ENCODE peak calls at places on chromosomes 16 and 17, in nine cellular contexts. R is uterus, M is NT2/D1, T is mucosa of descending colon, S is Panc1, J is GM23248, P is Peyer's patch, K is tibial artery, W is heart right ventricle. I is an unnamed sample.

GRCh38 chr17:77666480-77666879 is 292.0 kb upstream of the TNRC6C start:
- DNase-seq in R (no peak), T (no peak), K (no peak), W (no peak), P (no peak), S (no peak), J (no peak), M (no peak), I (no peak)

GRCh38 chr16:31351246-31351936 is 3.6 kb upstream of the ITGAX start:
- DNase-seq in R (no peak), S (no peak), P (no peak), K (no peak), T (no peak), M (no peak), W (no peak), J (no peak), I (no peak)

GRCh38 chr16:52547834-52548215 is 882 bp upstream of the TOX3 start:
- DNase-seq in T (no peak), J (no peak), R (no peak), W (no peak), M (no peak), K (no peak), P (no peak), S (no peak), I (no peak)

GRCh38 chr16:14525596-14525995 is 104.5 kb downstream of the PARN start:
- DNase-seq in T (no peak), P (no peak), S (no peak), K (no peak), J (no peak), R (no peak), M (no peak), W (no peak), I (no peak)

GRCh38 chr17:31393749-31394146 is 2.3 kb downstream of the RAB11FIP4 start:
- DNase-seq in T (no peak), P (no peak), J (no peak), S (no peak), M (no peak), R (no peak), K (peak; percentile 45), W (peak; percentile 0), I (no peak)

GRCh38 chr16:13645525-13645924 is 274.4 kb upstream of the ERCC4 start:
- DNase-seq in T (no peak), S (no peak), K (no peak), P (no peak), M (no peak), J (no peak), W (no peak), R (no peak), I (no peak)

GRCh38 chr17:82864721-82865240 is 25.0 kb upstream of the ZNF750 start:
- DNase-seq in T (peak; percentile 56), M (no peak), R (no peak), S (no peak), P (no peak), K (no peak), W (no peak), J (no peak), I (no peak)

GRCh38 chr17:61335845-61336655 is 63.6 kb upstream of the TBX2 start:
- DNase-seq in R (no peak), S (no peak), J (no peak), W (no peak), K (no peak), M (no peak), T (no peak), P (no peak), I (peak; percentile 63)

GRCh38 chr16:79598341-79599181 is 2.0 kb downstream of the MAF start:
- DNase-seq in S (no peak), R (peak; percentile 64), K (peak; percentile 81), W (peak; percentile 55), P (peak; percentile 65), J (peak; percentile 12), T (peak; percentile 70), M (peak; percentile 77), I (peak; percentile 31)

GRCh38 chr17:50955667-50956120 is 89.5 kb upstream of the TOB1 start:
- DNase-seq in J (no peak), W (no peak), P (no peak), R (no peak), M (no peak), S (no peak), T (no peak), K (no peak), I (no peak)

GRCh38 chr16:3849751-3850543 is 30.6 kb downstream of the CREBBP start:
- DNase-seq in W (no peak), K (no peak), S (no peak), M (no peak), R (no peak), J (no peak), T (no peak), P (no peak), I (no peak)

GRCh38 chr17:50903604-50904521 is 37.7 kb upstream of the TOB1 start:
- DNase-seq in T (no peak), S (no peak), J (peak; percentile 43), R (no peak), P (no peak), M (no peak), K (no peak), W (no peak), I (no peak)

GRCh38 chr17:3532106-3532858 is 25.3 kb downstream of the TRPV3 start:
- DNase-seq in J (no peak), M (no peak), T (no peak), W (no peak), P (no peak), K (peak; percentile 51), S (no peak), R (no peak), I (no peak)

GRCh38 chr17:15363702-15364101 is 22.3 kb upstream of the TEKT3 start:
- DNase-seq in S (no peak), P (no peak), R (no peak), K (no peak), T (no peak), J (no peak), M (no peak), W (no peak), I (no peak)

GRCh38 chr17:74280093-74280513 is 6.1 kb downstream of the DNAI2 start:
- DNase-seq in T (peak; percentile 64), R (no peak), W (no peak), P (no peak), K (no peak), M (no peak), J (no peak), S (no peak), I (no peak)

GRCh38 chr17:19787733-19788357 is 39.7 kb upstream of the ALDH3A1 start:
- DNase-seq in K (no peak), T (no peak), J (peak; percentile 32), P (no peak), M (no peak), S (no peak), W (no peak), R (no peak), I (no peak)

GRCh38 chr17:16929281-16929680 is 42.6 kb downstream of the TNFRSF13B start:
- DNase-seq in W (no peak), J (no peak), S (no peak), T (no peak), R (no peak), K (no peak), M (no peak), P (no peak), I (no peak)

GRCh38 chr16:47888142-47888541 is 267.7 kb downstream of the ABCC12 start:
- DNase-seq in S (no peak), J (peak; percentile 43), M (peak; percentile 33), P (no peak), K (no peak), T (no peak), W (no peak), R (no peak), I (peak; percentile 13)

GRCh38 chr17:58531661-58532554 is 17.5 kb upstream of the MTMR4 start:
- DNase-seq in S (no peak), R (peak; percentile 65), T (peak; percentile 60), J (peak; percentile 79), W (peak; percentile 53), K (peak; percentile 80), M (no peak), P (peak; percentile 71), I (no peak)

GRCh38 chr17:59373879-59374495 is 42.5 kb downstream of the YPEL2 start:
- DNase-seq in J (peak; percentile 95), K (peak; percentile 77), S (no peak), M (no peak), P (no peak), R (peak; percentile 30), W (peak; percentile 37), T (no peak), I (no peak)

GRCh38 chr16:70702624-70703023 is 16.8 kb upstream of the MTSS2 start:
- DNase-seq in P (no peak), R (no peak), T (no peak), S (no peak), J (no peak), K (no peak), M (no peak), W (no peak), I (no peak)
- H3K4me1 ChIP-seq in P (no peaks in the 10 kb centered on the region), R (peaks cover 19% of the 10 kb centered on the region), T (peaks cover 6% of the 10 kb centered on the region), S (peaks cover 14% of the 10 kb centered on the region), J (peaks cover 54% of the 10 kb centered on the region), K (peaks cover 100% of the 10 kb centered on the region), M (peaks cover 57% of the 10 kb centered on the region), W (peaks cover 81% of the 10 kb centered on the region), I (peaks cover 68% of the 10 kb centered on the region)

DNA sequence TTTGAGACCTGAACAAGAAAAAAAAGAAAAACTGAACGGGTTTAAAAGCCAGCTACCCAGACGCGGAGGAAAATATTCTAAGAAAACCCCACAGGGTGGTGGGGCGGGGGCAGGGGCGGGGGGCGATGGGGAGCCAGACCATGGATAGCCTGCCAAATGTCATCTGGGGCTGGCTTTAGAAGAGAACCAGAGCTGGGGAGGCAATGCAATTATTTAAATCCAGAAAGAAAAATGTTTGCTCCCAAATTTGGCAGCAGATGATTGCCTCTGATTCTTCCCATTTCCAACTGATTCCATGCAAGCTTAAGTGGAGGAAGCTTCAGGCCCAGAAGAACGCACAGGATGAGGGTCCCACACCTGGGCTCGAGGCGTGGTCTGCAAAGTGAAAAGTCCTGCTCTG is 34.8 kb downstream of the ZNF423 start:
- DNase-seq in R (no peak), K (no peak), M (no peak), J (no peak), W (no peak), T (no peak), P (no peak), S (no peak), I (no peak)
- H3K4me1 ChIP-seq in R (no peaks in the 10 kb centered on the region), K (no peaks in the 10 kb centered on the region), M (peaks cover 13% of the 10 kb centered on the region), J (no peaks in the 10 kb centered on the region), W (peaks cover 45% of the 10 kb centered on the region), T (no peaks in the 10 kb centered on the region), P (no peaks in the 10 kb centered on the region), S (no peaks in the 10 kb centered on the region), I (no peaks in the 10 kb centered on the region)

GRCh38 chr17:80295559-80295958 is 34.9 kb downstream of the RNF213 start:
- DNase-seq in K (no peak), W (no peak), M (no peak), R (no peak), S (no peak), J (no peak), T (no peak), P (no peak), I (no peak)
- H3K4me1 ChIP-seq in K (no peaks in the 10 kb centered on the region), W (no peaks in the 10 kb centered on the region), M (no peaks in the 10 kb centered on the region), R (no peaks in the 10 kb centered on the region), S (peaks cover 7% of the 10 kb centered on the region), J (no peaks in the 10 kb centered on the region), T (no peaks in the 10 kb centered on the region), P (no peaks in the 10 kb centered on the region), I (no peaks in the 10 kb centered on the region)

DNA sequence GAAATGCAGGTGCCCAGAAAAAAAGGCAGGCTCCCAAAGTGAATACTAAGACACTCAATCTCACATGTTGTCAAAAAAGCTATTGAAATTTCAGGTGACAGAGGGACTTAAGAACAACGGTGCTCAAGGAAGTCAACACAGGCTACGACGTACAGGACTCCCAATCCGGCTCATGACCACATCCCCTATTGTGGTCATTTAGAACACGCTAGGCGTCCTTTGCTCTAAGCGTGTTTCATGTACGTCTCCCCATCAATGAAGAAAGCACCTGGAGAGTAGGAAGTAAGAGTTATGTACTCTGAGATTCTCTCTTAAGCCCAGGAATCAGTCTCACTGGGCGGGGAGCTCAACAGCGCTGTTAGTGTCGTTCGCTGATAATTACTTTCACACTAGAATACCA is 94.1 kb downstream of the MRM3 start:
- DNase-seq in W (no peak), M (no peak), K (no peak), J (no peak), P (no peak), T (no peak), R (no peak), S (no peak), I (no peak)
- H3K4me1 ChIP-seq in W (peaks cover 28% of the 10 kb centered on the region), M (no peaks in the 10 kb centered on the region), K (peaks cover 24% of the 10 kb centered on the region), J (peaks cover 10% of the 10 kb centered on the region), P (no peaks in the 10 kb centered on the region), T (no peaks in the 10 kb centered on the region), R (peaks cover 14% of the 10 kb centered on the region), S (peaks cover 23% of the 10 kb centered on the region), I (peaks cover 7% of the 10 kb centered on the region)

I was measured in A549.